ENCODE peak calls at places on chromosomes 3 and 15, in four cellular contexts. T is HepG2, A is NT2/D1, D is H1. S is an unnamed sample.

GRCh38 chr3:50201573-50202315 is 3.3 kb upstream of the SLC38A3 start:
- DNase-seq in A (no peak), T (peak), D (no peak), S (no peak)

GRCh38 chr3:190617185-190617584 is 103.3 kb downstream of the IL1RAP start:
- DNase-seq in A (no peak), D (no peak), T (peak), S (no peak)

GRCh38 chr3:132785292-132785691 is 63.1 kb upstream of the NPHP3 start:
- DNase-seq in T (no peak), A (no peak), D (no peak), S (no peak)

GRCh38 chr3:94654096-94654495 is 591.2 kb downstream of the NSUN3 start:
- DNase-seq in D (no peak), T (no peak), A (no peak), S (no peak)

GRCh38 chr15:65979316-65979715 is 110.0 kb downstream of the RAB11A start:
- DNase-seq in D (no peak), T (no peak), A (no peak), S (no peak)

GRCh38 chr3:46665763-46666470 is 27.6 kb downstream of the ALS2CL start:
- DNase-seq in D (peak), A (no peak), T (no peak), S (no peak)

GRCh38 chr15:73940061-73940981 is 14.1 kb downstream of the LOXL1 start:
- DNase-seq in D (no peak), A (no peak), T (no peak), S (no peak)

GRCh38 chr15:74312445-74313007 is 54.9 kb downstream of the CYP11A1 start:
- DNase-seq in D (no peak), A (no peak), T (no peak), S (no peak)

GRCh38 chr3:151460774-151461450 is at the start of gene IGSF10:
- DNase-seq in D (peak), A (no peak), T (no peak), S (peak)

GRCh38 chr15:51425517-51426033 is 84.1 kb downstream of the GLDN start:
- DNase-seq in D (no peak), A (no peak), T (no peak), S (no peak)

DNA sequence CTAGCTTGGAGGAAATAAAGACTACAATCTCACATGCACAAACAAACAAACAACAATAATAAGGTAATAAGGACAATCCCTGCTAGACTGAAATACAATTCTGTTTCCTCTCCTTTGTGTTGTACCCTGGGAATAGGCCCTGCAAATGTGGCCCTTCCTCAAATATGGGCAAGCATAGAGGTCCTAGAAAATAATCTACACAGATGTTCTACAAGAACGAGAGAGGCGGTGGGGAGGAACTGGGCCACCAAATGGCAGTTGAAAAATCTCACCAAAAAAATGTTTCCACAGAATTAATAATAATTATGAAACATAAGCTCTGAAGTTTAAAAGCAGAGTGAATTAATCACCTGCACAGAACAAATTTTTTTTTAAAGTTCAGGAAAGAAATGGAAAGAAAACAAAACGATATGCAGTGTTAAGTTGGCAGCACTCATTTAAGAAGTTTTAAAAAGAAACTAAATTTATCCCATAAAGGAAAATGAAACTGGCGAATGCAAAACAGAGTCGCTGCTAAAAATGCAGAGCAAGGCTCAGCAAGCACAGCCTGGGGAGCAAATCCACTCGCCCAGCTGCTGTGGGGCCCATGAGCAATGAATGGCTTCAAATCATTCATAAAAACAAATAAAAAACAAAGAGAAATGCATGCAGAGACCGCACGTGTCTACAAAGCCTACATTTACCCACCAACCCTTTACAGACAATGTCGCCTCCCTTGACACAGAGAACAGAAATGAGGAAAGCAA is 475.4 kb downstream of the OCA2 start:
- DNase-seq in T (no peak), A (no peak), D (no peak), S (no peak)
- TF ChIP-seq SUZ12 in T (no peak), A (no peak), D (no peak), S (no peak)

GRCh38 chr3:12040902-12041301 is 36.7 kb downstream of the SYN2 start:
- DNase-seq in D (no peak), T (no peak), A (no peak), S (no peak)

GRCh38 chr3:12042638-12043037 is 38.5 kb downstream of the SYN2 start:
- DNase-seq in A (no peak), T (no peak), D (no peak), S (no peak)

GRCh38 chr3:12046406-12046805 is 42.2 kb downstream of the SYN2 start:
- DNase-seq in T (no peak), A (no peak), D (no peak), S (peak)

GRCh38 chr3:12041476-12041875 is 37.3 kb downstream of the SYN2 start:
- DNase-seq in D (no peak), T (no peak), A (no peak), S (no peak)

GRCh38 chr3:12044860-12045259 is 40.7 kb downstream of the SYN2 start:
- DNase-seq in T (no peak), A (no peak), D (no peak), S (no peak)
- TF ChIP-seq SUZ12 in T (no peak), A (no peak), D (no peak), S (no peak)

GRCh38 chr3:141979050-141979671 is 102.7 kb downstream of the ATP1B3 start:
- DNase-seq in A (no peak), D (no peak), T (no peak), S (no peak)
- TF ChIP-seq SUZ12 in A (no peak), D (no peak), T (no peak), S (no peak)

GRCh38 chr15:43376017-43376705 is 5.3 kb downstream of the TUBGCP4 start:
- DNase-seq in D (peak), A (no peak), T (peak), S (peak)

GRCh38 chr15:43370975-43371974 is at the start of the genes TUBGCP4 and ZSCAN29:
- DNase-seq in A (peak), T (peak), D (peak), S (peak)

GRCh38 chr15:43370310-43370974 is 401 bp downstream of the ZSCAN29 start:
- DNase-seq in D (no peak), T (peak), A (no peak), S (peak)
- TF ChIP-seq SUZ12 in D (no peak), T (no peak), A (no peak), S (no peak)

GRCh38 chr15:44034933-44035624 is 160.0 kb downstream of the FRMD5 start:
- DNase-seq in T (no peak), D (no peak), A (no peak), S (no peak)

GRCh38 chr15:44035781-44036699 is 159.0 kb downstream of the FRMD5 start:
- DNase-seq in A (no peak), T (no peak), D (no peak), S (no peak)

GRCh38 chr15:44029940-44030568 is 165.0 kb downstream of the FRMD5 start:
- DNase-seq in A (no peak), D (no peak), T (no peak), S (no peak)

GRCh38 chr15:44033894-44034293 is 161.2 kb downstream of the FRMD5 start:
- DNase-seq in D (no peak), A (no peak), T (no peak), S (no peak)

GRCh38 chr15:44034334-44034733 is 160.7 kb downstream of the FRMD5 start:
- DNase-seq in D (no peak), A (no peak), T (no peak), S (no peak)
- TF ChIP-seq SUZ12 in D (no peak), A (no peak), T (no peak), S (no peak)

DNA sequence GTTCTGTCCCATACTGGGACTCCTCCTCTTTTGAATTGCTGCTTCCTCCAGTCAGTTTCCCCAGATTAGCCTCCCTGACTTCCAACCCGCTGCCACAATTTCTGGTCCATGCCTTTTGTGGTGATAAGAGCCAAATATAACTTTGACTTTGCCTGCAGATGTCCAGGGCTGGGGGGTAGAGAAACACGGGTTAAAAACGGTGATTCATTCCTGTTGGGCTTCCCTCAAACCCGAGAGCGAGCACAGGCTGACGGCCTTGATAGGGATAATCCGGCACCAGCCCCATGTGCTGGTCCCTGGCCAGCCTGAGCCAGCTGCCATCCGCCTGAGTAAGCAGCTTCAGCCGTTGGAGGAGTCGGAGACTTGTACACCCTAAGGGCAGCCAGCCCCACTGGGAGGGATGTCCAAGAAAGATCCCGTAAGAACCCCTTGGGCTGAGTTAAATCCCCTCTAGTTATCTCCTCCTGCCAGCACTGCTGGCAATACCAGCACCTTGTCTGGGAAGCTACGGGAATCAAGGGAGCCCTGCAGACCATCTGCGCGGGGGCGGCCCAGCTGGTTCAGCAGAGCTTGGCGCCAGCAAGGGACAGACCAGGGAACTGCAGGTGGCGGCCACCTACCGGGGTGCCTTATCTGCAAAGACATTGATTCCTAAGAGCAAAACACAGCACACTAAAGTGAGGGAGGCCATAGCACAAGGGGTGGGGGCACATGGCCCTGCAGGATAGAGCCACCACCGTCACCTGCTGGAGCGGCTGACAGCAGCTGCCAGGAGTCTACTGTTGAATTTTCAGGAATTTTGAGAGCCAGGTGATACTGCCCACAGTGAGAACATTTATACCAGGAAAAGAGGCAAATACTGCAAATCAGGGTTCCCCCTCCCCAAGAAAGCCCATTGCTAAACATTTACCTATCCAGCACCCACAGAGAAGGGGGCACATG is 18.1 kb downstream of the CSPG4 start:
- DNase-seq in T (peak), A (no peak), D (peak), S (peak)
- TF ChIP-seq SUZ12 in T (no peak), A (no peak), D (no peak), S (no peak)

DNA sequence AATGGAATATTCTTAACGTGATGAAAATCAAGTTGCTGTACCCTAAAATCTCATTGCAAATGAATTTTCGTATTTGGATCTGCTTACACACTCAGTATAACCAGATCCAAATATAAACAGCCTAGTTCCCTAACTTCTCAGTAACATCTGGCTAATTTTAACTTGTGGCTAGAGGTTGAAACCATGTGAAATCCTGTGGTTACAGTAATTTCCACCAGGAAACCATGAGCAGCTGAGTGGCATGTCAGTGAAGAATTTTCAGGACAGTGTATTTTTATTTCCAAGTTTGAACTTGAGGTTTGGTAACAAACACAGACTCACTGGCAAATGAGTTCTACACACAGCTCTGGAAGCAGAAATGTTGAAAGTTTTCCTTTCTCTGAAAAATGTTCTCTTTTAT is 754.1 kb downstream of the NR2F2 start:
- DNase-seq in A (no peak), D (no peak), T (no peak), S (no peak)
- TF ChIP-seq SUZ12 in A (no peak), D (no peak), T (no peak), S (no peak)

GRCh38 chr3:5267253-5267652 is 79.7 kb downstream of the EDEM1 start:
- DNase-seq in A (no peak), D (no peak), T (no peak), S (no peak)

GRCh38 chr3:5267889-5268288 is 80.4 kb downstream of the EDEM1 start:
- DNase-seq in D (no peak), A (no peak), T (no peak), S (no peak)

GRCh38 chr3:5262507-5262906 is 75.0 kb downstream of the EDEM1 start:
- DNase-seq in T (no peak), D (no peak), A (no peak), S (no peak)

GRCh38 chr3:5264093-5264610 is 76.6 kb downstream of the EDEM1 start:
- DNase-seq in T (no peak), D (no peak), A (peak), S (no peak)

DNA sequence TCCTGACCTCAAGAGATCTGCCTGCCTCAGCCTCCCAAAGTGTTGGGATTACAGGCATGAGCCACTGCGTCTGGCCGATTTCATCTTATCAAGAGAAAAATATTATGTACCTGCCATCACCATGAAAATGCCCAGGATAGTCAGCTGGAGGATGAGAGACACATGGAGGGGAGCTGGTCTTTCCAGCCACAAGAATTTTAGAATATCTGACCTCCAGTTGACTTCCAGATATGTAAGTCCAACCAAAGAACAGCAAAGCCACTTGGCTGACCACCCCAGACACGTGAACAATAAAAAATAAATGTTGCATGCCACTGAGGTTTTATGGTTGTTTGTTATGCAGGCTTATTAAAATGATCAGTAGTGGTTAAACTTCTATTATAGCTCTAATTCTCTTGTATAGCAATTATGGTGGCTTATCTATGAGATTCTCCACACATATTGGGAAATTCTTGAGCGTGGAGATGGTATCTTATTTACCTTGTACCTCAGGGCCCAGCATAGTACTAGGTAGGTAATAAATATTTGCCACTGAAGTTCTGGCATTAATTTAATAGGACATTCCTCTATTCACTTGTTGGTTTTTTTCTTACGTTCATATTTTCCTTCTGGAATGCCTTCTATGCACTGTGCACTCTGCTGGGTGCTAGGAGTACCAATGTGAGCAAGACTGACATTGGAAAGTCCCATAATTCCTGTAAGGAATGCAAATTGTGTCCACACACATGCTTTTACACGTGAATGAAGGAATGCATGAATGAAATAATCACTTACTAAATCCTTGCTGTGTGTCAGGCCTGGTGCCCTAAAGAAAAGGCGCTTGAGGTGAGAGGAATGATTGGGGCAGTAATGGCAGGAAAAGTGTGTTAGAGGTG is 77.6 kb downstream of the EDEM1 start:
- DNase-seq in A (no peak), D (no peak), T (no peak), S (no peak)
- TF ChIP-seq SUZ12 in A (no peak), D (no peak), T (no peak), S (no peak)